ENCODE peak calls at places on chromosomes 6 and 20, in five cellular contexts. N, I, J, O and P are unnamed samples.

GRCh38 chr6:56978530-56978929 is 23.6 kb downstream of the BEND6 start:
- DNase-seq in O (no peak), N (no peak), J (no peak), I (no peak), P (no peak)

GRCh38 chr6:139117734-139118133 is 17.1 kb upstream of the HECA start:
- DNase-seq in O (no peak), J (no peak), N (no peak), I (no peak), P (no peak)

GRCh38 chr20:370151-370600 is 10.4 kb upstream of the TRIB3 start:
- DNase-seq in N (no peak), I (no peak), J (no peak), O (no peak), P (no peak)

GRCh38 chr6:163716690-163717089 is 302.2 kb downstream of the QKI start:
- DNase-seq in J (no peak), O (no peak), I (no peak), N (no peak), P (peak; percentile 30)

GRCh38 chr6:122007366-122007765 is 392.1 kb upstream of the HSF2 start:
- DNase-seq in N (no peak), O (no peak), I (no peak), J (no peak), P (no peak)

GRCh38 chr20:51931321-51931720 is 129.0 kb upstream of the SALL4 start:
- DNase-seq in J (no peak), I (no peak), N (no peak), O (no peak), P (no peak)

GRCh38 chr6:46704562-46704961 is 16.9 kb downstream of the TDRD6 start:
- DNase-seq in I (peak; percentile 10), O (no peak), N (no peak), J (no peak), P (no peak)

GRCh38 chr6:47455533-47456209 is 21.9 kb upstream of the CD2AP start:
- DNase-seq in N (no peak), I (peak; percentile 76), J (no peak), O (no peak), P (peak; percentile 66)

GRCh38 chr6:31397901-31398300 is 5.5 kb upstream of the MICA start:
- DNase-seq in O (no peak), J (no peak), N (no peak), I (no peak), P (no peak)

GRCh38 chr6:47663462-47664216 is 34.7 kb upstream of the ADGRF4 start:
- DNase-seq in N (no peak), O (no peak), I (no peak), J (no peak), P (no peak)

GRCh38 chr6:154738561-154738961 is 5.3 kb downstream of the SCAF8 start:
- DNase-seq in I (no peak), N (no peak), O (no peak), J (no peak), P (no peak)

GRCh38 chr6:45710304-45710821 is 305.3 kb downstream of the CLIC5 start:
- DNase-seq in O (no peak), I (peak; percentile 33), N (no peak), J (no peak), P (peak; percentile 92)

GRCh38 chr6:33071579-33071978 is 1.9 kb downstream of the HLA-DPA1 start:
- DNase-seq in O (no peak), N (no peak), J (no peak), I (no peak), P (no peak)

GRCh38 chr6:106027760-106028159 is 58.4 kb upstream of the PRDM1 start:
- DNase-seq in I (no peak), N (no peak), O (no peak), J (no peak), P (no peak)

GRCh38 chr20:25254986-25255680 is 7.2 kb downstream of the PYGB start:
- DNase-seq in I (peak; percentile 67), O (no peak), J (peak; percentile 64), N (peak; percentile 76), P (no peak)

GRCh38 chr6:25414755-25415154 is 135.6 kb downstream of the CARMIL1 start:
- DNase-seq in O (no peak), J (no peak), N (no peak), I (no peak), P (no peak)

GRCh38 chr6:149924206-149924932 is 1.4 kb upstream of the RAET1G start:
- DNase-seq in N (peak; percentile 53), O (no peak), I (no peak), J (peak; percentile 29), P (no peak)

GRCh38 chr6:71478834-71479541 is 190.4 kb downstream of the OGFRL1 start:
- DNase-seq in N (no peak), O (peak; percentile 89), J (no peak), I (no peak), P (no peak)

GRCh38 chr6:109069746-109070145 is 24.9 kb downstream of the SESN1 start:
- DNase-seq in N (no peak), I (no peak), J (no peak), O (no peak), P (no peak)

GRCh38 chr20:3180319-3180718 is 7.0 kb upstream of the LZTS3 start:
- DNase-seq in O (no peak), J (no peak), I (no peak), N (no peak), P (no peak)

GRCh38 chr6:42933195-42933594 is 3.9 kb downstream of the CNPY3 start:
- DNase-seq in I (no peak), N (no peak), J (no peak), O (no peak), P (no peak)

GRCh38 chr6:39083111-39083702 is 31.8 kb downstream of the SAYSD1 start:
- DNase-seq in O (no peak), I (peak; percentile 35), N (no peak), J (no peak), P (no peak)

GRCh38 chr20:9686001-9686400 is 152.9 kb downstream of the PAK5 start:
- DNase-seq in I (no peak), J (no peak), O (no peak), N (no peak), P (no peak)

GRCh38 chr20:15005300-15005986 is 668.0 kb upstream of the FLRT3 start:
- DNase-seq in O (no peak), N (no peak), I (no peak), J (no peak), P (no peak)

GRCh38 chr20:54068495-54068894 is 1.9 kb downstream of the BCAS1 start:
- DNase-seq in I (no peak), J (no peak), N (no peak), O (no peak), P (no peak)

GRCh38 chr20:35454881-35455609 is at the start of gene CEP250:
- DNase-seq in J (peak; percentile 97), N (peak; percentile 91), I (peak; percentile 95), O (peak; percentile 75), P (peak; percentile 97)

GRCh38 chr6:139713911-139714527 is 339.6 kb upstream of the CITED2 start:
- DNase-seq in N (no peak), I (no peak), O (no peak), J (no peak), P (no peak)

GRCh38 chr6:40369891-40370290 is 217.3 kb downstream of the LRFN2 start:
- DNase-seq in O (no peak), J (no peak), N (no peak), I (no peak), P (no peak)
- TF ChIP-seq CTCF in O (no peak), J (no peak), N (no peak), I (no peak), P (no peak)

GRCh38 chr6:11769816-11770545 is 8.6 kb downstream of the ADTRP start:
- DNase-seq in O (no peak), J (no peak), N (no peak), I (no peak), P (no peak)
- H3K4me3 ChIP-seq in O (peak overlapping the region; percentile 0), J (no peak overlapping the region), N (no peak overlapping the region), I (no peak overlapping the region), P (no peak overlapping the region)

GRCh38 chr20:44573501-44573869 is 8.9 kb upstream of the PKIG start:
- DNase-seq in I (no peak), N (no peak), J (no peak), O (no peak), P (no peak)

GRCh38 chr20:44574372-44574771 is 8.0 kb upstream of the PKIG start:
- DNase-seq in I (no peak), O (no peak), J (no peak), N (no peak), P (no peak)

GRCh38 chr20:44579313-44580090 is 2.9 kb upstream of the PKIG start:
- DNase-seq in N (no peak), O (no peak), J (no peak), I (no peak), P (no peak)

GRCh38 chr20:44572551-44573500 is 9.6 kb upstream of the PKIG start:
- DNase-seq in J (peak; percentile 85), O (peak; percentile 88), I (no peak), N (no peak), P (no peak)

DNA sequence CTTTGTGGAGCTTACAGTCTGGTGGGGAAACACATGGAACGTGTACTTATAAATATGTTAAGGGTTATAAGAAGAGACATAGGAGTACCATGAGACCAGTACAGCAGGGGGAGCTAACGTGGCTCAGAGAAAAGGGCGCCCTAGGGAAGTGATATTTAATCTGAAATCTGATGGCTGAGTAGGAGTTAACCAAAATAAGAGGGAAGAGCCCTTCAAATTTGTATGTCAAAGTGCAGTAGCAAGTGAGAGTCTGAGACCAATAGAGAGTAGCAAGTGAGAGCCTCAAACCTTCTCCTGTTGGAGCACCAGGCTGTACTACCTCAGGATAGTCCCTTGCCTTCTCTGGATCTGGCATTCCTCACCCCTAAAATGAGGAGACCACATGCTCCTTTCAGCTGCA is 6.1 kb upstream of the PKIG start:
- DNase-seq in I (peak; percentile 11), O (no peak), J (no peak), N (no peak), P (peak; percentile 66)
- TF ChIP-seq CTCF in I (no peak), O (no peak), J (peak; percentile 46), N (peak; percentile 62), P (peak; percentile 50)

GRCh38 chr6:146650799-146651481 is 52.2 kb downstream of the ADGB start:
- DNase-seq in J (no peak), I (no peak), O (no peak), N (no peak), P (peak; percentile 45)
- H3K4me3 ChIP-seq in J (no peak overlapping the region), I (no peak overlapping the region), O (no peak overlapping the region), N (no peak overlapping the region), P (no peak overlapping the region)

GRCh38 chr20:24164360-24164759 is 175.8 kb upstream of the GGTLC1 start:
- DNase-seq in O (no peak), I (no peak), N (no peak), J (no peak), P (peak; percentile 8)
- TF ChIP-seq CTCF in O (peak; percentile 65), I (no peak), N (peak; percentile 27), J (no peak), P (peak; percentile 23)

GRCh38 chr6:34157236-34157830 is 11.4 kb upstream of the GRM4 start:
- DNase-seq in O (no peak), J (no peak), N (no peak), I (no peak), P (no peak)
- H3K4me3 ChIP-seq in O (no peak overlapping the region), J (no peak overlapping the region), N (no peak overlapping the region), I (no peak overlapping the region), P (no peak overlapping the region)

GRCh38 chr6:119856136-119856535 is 506.6 kb upstream of the MAN1A1 start:
- DNase-seq in I (no peak), N (no peak), J (no peak), O (no peak), P (peak; percentile 10)
- TF ChIP-seq CTCF in I (no peak), N (no peak), J (no peak), O (no peak), P (no peak)